ENCODE peak calls at places on chromosomes 12 and 14, in six cellular contexts. C is EL, R is smooth muscle cell of the brain vasculature, G is NCI-H1417, J is GM04504, X is NCI-H2081. W is an unnamed sample.

GRCh38 chr12:53241623-53242412 is 9.8 kb upstream of the RARG start:
- DNase-seq in C (no peak), R (no peak), G (no peak), J (no peak), X (no peak), W (no peak)

GRCh38 chr14:94088516-94088915 is 7.4 kb downstream of the IFI27L1 start:
- DNase-seq in C (peak; percentile 67), R (no peak), G (no peak), J (no peak), X (no peak), W (peak; percentile 43)

GRCh38 chr14:101627913-101628257 is 66.6 kb downstream of the DIO3 start:
- DNase-seq in C (no peak), R (no peak), G (no peak), J (no peak), X (no peak), W (no peak)

GRCh38 chr14:71250791-71251190 is 343.5 kb downstream of the PCNX1 start:
- DNase-seq in C (no peak), R (no peak), G (no peak), J (no peak), X (no peak), W (no peak)

GRCh38 chr12:76706099-76706498 is 57.8 kb upstream of the ZDHHC17 start:
- DNase-seq in C (peak; percentile 57), R (no peak), G (no peak), J (no peak), X (no peak), W (no peak)

GRCh38 chr14:104742586-104743455 is 10.1 kb upstream of the SIVA1 start:
- DNase-seq in C (no peak), R (no peak), G (no peak), J (no peak), X (no peak), W (no peak)

GRCh38 chr12:57258977-57259970 is 8.3 kb upstream of the STAC3 start:
- DNase-seq in C (no peak), R (no peak), G (no peak), J (no peak), X (no peak), W (no peak)

GRCh38 chr14:104724981-104725771 is 1.1 kb downstream of the ADSS1 start:
- DNase-seq in C (peak; percentile 45), R (no peak), G (no peak), J (no peak), X (no peak), W (no peak)

GRCh38 chr14:61516125-61516740 is 179.1 kb upstream of the HIF1A start:
- DNase-seq in C (no peak), R (no peak), G (no peak), J (no peak), X (no peak), W (no peak)

GRCh38 chr14:92692822-92693226 is 55.6 kb downstream of the LGMN start:
- DNase-seq in C (no peak), R (no peak), G (peak; percentile 78), J (no peak), X (peak; percentile 99), W (no peak)

GRCh38 chr12:119802472-119802871 is 74.6 kb downstream of the CIT start:
- DNase-seq in C (peak; percentile 8), R (no peak), G (no peak), J (peak; percentile 70), X (no peak), W (no peak)

GRCh38 chr12:93448796-93449195 is 7.0 kb upstream of the UBE2N start:
- DNase-seq in C (no peak), R (no peak), G (no peak), J (no peak), X (no peak), W (no peak)

GRCh38 chr14:50906326-50906725 is 34.5 kb downstream of the ABHD12B start:
- DNase-seq in C (no peak), R (no peak), G (no peak), J (no peak), X (no peak), W (no peak)

GRCh38 chr14:33839193-33840076 is 111.4 kb downstream of the EGLN3 start:
- DNase-seq in C (peak; percentile 40), R (peak; percentile 9), G (peak; percentile 74), J (peak; percentile 6), X (peak; percentile 57), W (peak; percentile 45)

GRCh38 chr12:16063728-16064127 is 152.6 kb downstream of the DERA start:
- DNase-seq in C (no peak), R (no peak), G (no peak), J (no peak), X (no peak), W (no peak)

GRCh38 chr14:39050389-39050788 is 52.6 kb downstream of the SEC23A start:
- DNase-seq in C (peak; percentile 79), R (no peak), G (no peak), J (peak; percentile 53), X (no peak), W (peak; percentile 19)

GRCh38 chr12:113273053-113273725 is 51.9 kb downstream of the TPCN1 start:
- DNase-seq in C (no peak), R (no peak), G (no peak), J (no peak), X (no peak), W (no peak)

GRCh38 chr14:69999246-69999645 is 120.0 kb downstream of the SMOC1 start:
- DNase-seq in C (peak; percentile 29), R (peak; percentile 95), G (no peak), J (no peak), X (peak; percentile 98), W (no peak)

GRCh38 chr12:88793091-88793490 is 212.8 kb upstream of the KITLG start:
- DNase-seq in C (peak; percentile 60), R (no peak), G (no peak), J (no peak), X (no peak), W (peak; percentile 6)

GRCh38 chr14:99320105-99320572 is 48.1 kb upstream of the BCL11B start:
- DNase-seq in C (peak; percentile 41), R (no peak), G (peak; percentile 62), J (peak; percentile 5), X (peak; percentile 44), W (peak; percentile 65)

GRCh38 chr14:104352493-104353220 is 214.3 kb downstream of the KIF26A start:
- DNase-seq in C (no peak), R (no peak), G (no peak), J (no peak), X (no peak), W (no peak)

GRCh38 chr14:65926935-65927700 is 514.6 kb downstream of the FUT8 start:
- DNase-seq in C (no peak), R (no peak), G (no peak), J (no peak), X (no peak), W (no peak)

GRCh38 chr12:111135293-111135832 is 215.0 kb upstream of the MYL2 start:
- DNase-seq in C (no peak), R (no peak), G (no peak), J (no peak), X (no peak), W (no peak)

W was measured in hepatic stellate cell.